ENCODE peak calls at places on chromosomes 16 and 17, in seven cellular contexts. One of them, this sample, is unnamed. For H3K36me3, the result is how much of the 10 kb centered on the place peaks cover.

GRCh38 chr16:85041184-85041928 is 13.8 kb downstream of the KIAA0513 start:
- DNase-seq in HAP-1: no peak
- DNase-seq in BJ: no peak
- DNase-seq in ovary: no peak
- DNase-seq in HCT116: no peak
- DNase-seq in heart right ventricle: no peak
- DNase-seq in tibial artery: no peak
- DNase-seq in this sample: no peak

GRCh38 chr17:80216473-80217456 is 3.4 kb downstream of the SGSH start:
- DNase-seq in HCT116: no peak
- DNase-seq in ovary: peak
- DNase-seq in HAP-1: no peak
- DNase-seq in BJ: no peak
- DNase-seq in tibial artery: no peak
- DNase-seq in heart right ventricle: no peak
- DNase-seq in this sample: no peak

GRCh38 chr16:74035816-74036215 is 260.8 kb upstream of the PSMD7 start:
- DNase-seq in HCT116: peak
- DNase-seq in tibial artery: no peak
- DNase-seq in heart right ventricle: no peak
- DNase-seq in ovary: no peak
- DNase-seq in BJ: no peak
- DNase-seq in HAP-1: peak
- DNase-seq in this sample: no peak

GRCh38 chr16:81553080-81553813 is 108.6 kb downstream of the CMIP start:
- DNase-seq in ovary: no peak
- DNase-seq in tibial artery: no peak
- DNase-seq in heart right ventricle: no peak
- DNase-seq in HCT116: no peak
- DNase-seq in HAP-1: no peak
- DNase-seq in BJ: no peak
- DNase-seq in this sample: no peak

GRCh38 chr17:77189148-77189547 is 48.4 kb downstream of the SEC14L1 start:
- DNase-seq in HCT116: no peak
- DNase-seq in BJ: no peak
- DNase-seq in heart right ventricle: no peak
- DNase-seq in ovary: no peak
- DNase-seq in tibial artery: no peak
- DNase-seq in HAP-1: no peak
- DNase-seq in this sample: no peak

GRCh38 chr16:75138636-75139035 is 9.7 kb upstream of the ZFP1 start:
- DNase-seq in HCT116: no peak
- DNase-seq in HAP-1: no peak
- DNase-seq in heart right ventricle: no peak
- DNase-seq in tibial artery: no peak
- DNase-seq in BJ: no peak
- DNase-seq in ovary: no peak
- DNase-seq in this sample: no peak

GRCh38 chr17:10879110-10879509 is 41.2 kb upstream of the PIRT start:
- DNase-seq in HAP-1: no peak
- DNase-seq in ovary: no peak
- DNase-seq in heart right ventricle: peak
- DNase-seq in BJ: no peak
- DNase-seq in HCT116: no peak
- DNase-seq in tibial artery: no peak
- DNase-seq in this sample: no peak

GRCh38 chr16:75072239-75072947 is 44.2 kb downstream of the LDHD start:
- DNase-seq in HAP-1: no peak
- DNase-seq in heart right ventricle: no peak
- DNase-seq in BJ: no peak
- DNase-seq in HCT116: no peak
- DNase-seq in tibial artery: no peak
- DNase-seq in ovary: no peak
- DNase-seq in this sample: no peak

GRCh38 chr16:15736529-15736928 is 86.5 kb downstream of the NDE1 start:
- DNase-seq in heart right ventricle: no peak
- DNase-seq in ovary: no peak
- DNase-seq in HAP-1: no peak
- DNase-seq in BJ: no peak
- DNase-seq in HCT116: no peak
- DNase-seq in tibial artery: no peak
- DNase-seq in this sample: no peak

GRCh38 chr17:81523139-81524062 is 4.8 kb upstream of the FSCN2 start:
- DNase-seq in tibial artery: peak
- DNase-seq in ovary: no peak
- DNase-seq in HCT116: no peak
- DNase-seq in BJ: no peak
- DNase-seq in heart right ventricle: peak
- DNase-seq in HAP-1: no peak
- DNase-seq in this sample: no peak

GRCh38 chr17:40356906-40357861 is 7.4 kb downstream of the GJD3 start:
- DNase-seq in BJ: no peak
- DNase-seq in heart right ventricle: no peak
- DNase-seq in HCT116: no peak
- DNase-seq in ovary: peak
- DNase-seq in tibial artery: no peak
- DNase-seq in HAP-1: no peak
- DNase-seq in this sample: no peak

GRCh38 chr17:57451126-57451690 is 194.9 kb downstream of the MSI2 start:
- DNase-seq in tibial artery: no peak
- DNase-seq in ovary: no peak
- DNase-seq in HAP-1: no peak
- DNase-seq in heart right ventricle: no peak
- DNase-seq in BJ: no peak
- DNase-seq in HCT116: no peak
- DNase-seq in this sample: no peak

GRCh38 chr17:74461646-74462045 is 4.8 kb upstream of the CD300A start:
- DNase-seq in HCT116: no peak
- DNase-seq in BJ: no peak
- DNase-seq in HAP-1: no peak
- DNase-seq in ovary: no peak
- DNase-seq in tibial artery: no peak
- DNase-seq in heart right ventricle: no peak
- DNase-seq in this sample: no peak

GRCh38 chr16:58026139-58026704 is 668 bp downstream of the MMP15 start:
- DNase-seq in heart right ventricle: peak
- DNase-seq in BJ: no peak
- DNase-seq in HCT116: no peak
- DNase-seq in tibial artery: no peak
- DNase-seq in HAP-1: no peak
- DNase-seq in ovary: peak
- DNase-seq in this sample: no peak

GRCh38 chr16:86597880-86598606 is 19.7 kb downstream of the FOXL1 start:
- DNase-seq in heart right ventricle: no peak
- DNase-seq in HCT116: no peak
- DNase-seq in HAP-1: no peak
- DNase-seq in tibial artery: peak
- DNase-seq in BJ: no peak
- DNase-seq in ovary: no peak
- DNase-seq in this sample: no peak

GRCh38 chr16:65070831-65071230 is 51.0 kb downstream of the CDH11 start:
- DNase-seq in ovary: peak
- DNase-seq in tibial artery: peak
- DNase-seq in heart right ventricle: peak
- DNase-seq in HAP-1: no peak
- DNase-seq in HCT116: no peak
- DNase-seq in BJ: peak
- DNase-seq in this sample: peak

GRCh38 chr16:1470543-1471251 is 4.1 kb downstream of the CLCN7 start:
- DNase-seq in heart right ventricle: peak
- DNase-seq in tibial artery: no peak
- DNase-seq in BJ: no peak
- DNase-seq in ovary: no peak
- DNase-seq in HCT116: no peak
- DNase-seq in HAP-1: no peak
- DNase-seq in this sample: no peak

GRCh38 chr16:8804313-8804712 is 6.7 kb downstream of the PMM2 start:
- DNase-seq in heart right ventricle: no peak
- DNase-seq in HCT116: no peak
- DNase-seq in tibial artery: no peak
- DNase-seq in BJ: no peak
- DNase-seq in HAP-1: no peak
- DNase-seq in ovary: no peak
- DNase-seq in this sample: no peak

GRCh38 chr16:21081329-21081728 is 69.3 kb downstream of the DNAH3 start:
- DNase-seq in heart right ventricle: no peak
- DNase-seq in BJ: no peak
- DNase-seq in tibial artery: no peak
- DNase-seq in HCT116: no peak
- DNase-seq in ovary: no peak
- DNase-seq in HAP-1: no peak
- DNase-seq in this sample: no peak

GRCh38 chr16:4016648-4017047 is 99.6 kb downstream of the ADCY9 start:
- DNase-seq in HCT116: no peak
- DNase-seq in HAP-1: no peak
- DNase-seq in BJ: no peak
- DNase-seq in ovary: no peak
- DNase-seq in heart right ventricle: no peak
- DNase-seq in tibial artery: no peak
- DNase-seq in this sample: no peak

GRCh38 chr16:85475233-85475632 is 137.9 kb upstream of the GSE1 start:
- DNase-seq in tibial artery: no peak
- DNase-seq in heart right ventricle: no peak
- DNase-seq in BJ: no peak
- DNase-seq in ovary: no peak
- DNase-seq in HAP-1: no peak
- DNase-seq in HCT116: no peak
- DNase-seq in this sample: no peak

GRCh38 chr16:50457979-50458461 is 89.2 kb upstream of the BRD7 start:
- DNase-seq in ovary: no peak
- DNase-seq in tibial artery: no peak
- DNase-seq in HAP-1: no peak
- DNase-seq in BJ: no peak
- DNase-seq in HCT116: no peak
- DNase-seq in heart right ventricle: no peak
- DNase-seq in this sample: no peak

GRCh38 chr16:47528431-47528830 is 67.3 kb downstream of the PHKB start:
- DNase-seq in HCT116: no peak
- DNase-seq in ovary: no peak
- DNase-seq in HAP-1: no peak
- DNase-seq in heart right ventricle: no peak
- DNase-seq in BJ: no peak
- DNase-seq in tibial artery: no peak
- DNase-seq in this sample: no peak

GRCh38 chr16:47538472-47538871 is 77.3 kb downstream of the PHKB start:
- DNase-seq in ovary: no peak
- DNase-seq in heart right ventricle: no peak
- DNase-seq in BJ: no peak
- DNase-seq in HAP-1: no peak
- DNase-seq in HCT116: no peak
- DNase-seq in tibial artery: no peak
- DNase-seq in this sample: no peak

DNA sequence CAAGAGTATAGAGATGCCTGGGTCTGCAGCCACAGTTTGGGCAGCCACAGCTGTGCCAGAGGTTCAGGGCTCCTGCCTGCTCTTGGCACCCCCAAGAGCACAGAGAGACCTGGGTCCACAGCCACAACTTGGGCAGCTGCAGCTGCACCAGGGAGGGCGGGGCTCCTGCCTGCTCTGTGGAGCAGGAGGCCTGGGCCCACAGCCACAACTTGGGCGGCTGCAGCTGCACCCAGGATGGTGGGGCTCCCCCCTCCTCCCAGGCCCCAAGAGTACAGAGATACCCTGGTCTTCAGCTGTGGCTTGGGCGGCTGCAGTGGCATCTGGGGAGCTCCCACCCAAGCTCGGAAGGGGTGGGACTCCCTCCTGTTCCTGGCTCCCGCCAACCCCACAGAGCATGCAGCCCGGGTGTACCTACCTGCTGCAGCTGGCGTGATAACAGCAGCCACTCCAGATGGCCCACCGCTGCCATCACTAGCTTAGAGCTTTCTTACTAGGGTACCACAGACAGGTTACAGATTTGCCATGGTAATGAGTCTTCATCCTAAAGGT is 72.7 kb downstream of the PHKB start:
- DNase-seq in BJ: no peak
- DNase-seq in heart right ventricle: no peak
- DNase-seq in ovary: no peak
- DNase-seq in HAP-1: no peak
- DNase-seq in HCT116: no peak
- DNase-seq in tibial artery: no peak
- DNase-seq in this sample: no peak
- H3K36me3 ChIP-seq in BJ: under half
- H3K36me3 ChIP-seq in heart right ventricle: under half
- H3K36me3 ChIP-seq in ovary: under half
- H3K36me3 ChIP-seq in HAP-1: under half
- H3K36me3 ChIP-seq in HCT116: under half
- H3K36me3 ChIP-seq in tibial artery: under half
- H3K36me3 ChIP-seq in this sample: under half

GRCh38 chr16:69709456-69710084 is 16.8 kb downstream of the NQO1 start:
- DNase-seq in HAP-1: peak
- DNase-seq in tibial artery: peak
- DNase-seq in HCT116: peak
- DNase-seq in ovary: no peak
- DNase-seq in heart right ventricle: no peak
- DNase-seq in BJ: peak
- DNase-seq in this sample: peak

GRCh38 chr16:69707920-69708683 is 18.3 kb downstream of the NQO1 start:
- DNase-seq in heart right ventricle: no peak
- DNase-seq in ovary: no peak
- DNase-seq in HCT116: no peak
- DNase-seq in BJ: no peak
- DNase-seq in HAP-1: no peak
- DNase-seq in tibial artery: peak
- DNase-seq in this sample: peak

GRCh38 chr16:69712914-69713581 is 13.3 kb downstream of the NQO1 start:
- DNase-seq in tibial artery: peak
- DNase-seq in ovary: no peak
- DNase-seq in BJ: no peak
- DNase-seq in heart right ventricle: no peak
- DNase-seq in HAP-1: no peak
- DNase-seq in HCT116: no peak
- DNase-seq in this sample: peak

GRCh38 chr16:69711115-69711740 is 15.1 kb downstream of the NQO1 start:
- DNase-seq in BJ: peak
- DNase-seq in HAP-1: no peak
- DNase-seq in HCT116: peak
- DNase-seq in tibial artery: peak
- DNase-seq in ovary: peak
- DNase-seq in heart right ventricle: no peak
- DNase-seq in this sample: peak

GRCh38 chr16:69712277-69712676 is 14.1 kb downstream of the NQO1 start:
- DNase-seq in tibial artery: peak
- DNase-seq in heart right ventricle: no peak
- DNase-seq in HCT116: no peak
- DNase-seq in HAP-1: no peak
- DNase-seq in ovary: no peak
- DNase-seq in BJ: no peak
- DNase-seq in this sample: peak
- H3K36me3 ChIP-seq in tibial artery: half or more
- H3K36me3 ChIP-seq in heart right ventricle: under half
- H3K36me3 ChIP-seq in HCT116: under half
- H3K36me3 ChIP-seq in HAP-1: under half
- H3K36me3 ChIP-seq in ovary: under half
- H3K36me3 ChIP-seq in BJ: under half
- H3K36me3 ChIP-seq in this sample: half or more

GRCh38 chr17:62045517-62045916 is 19.6 kb downstream of the MED13 start:
- DNase-seq in tibial artery: no peak
- DNase-seq in heart right ventricle: no peak
- DNase-seq in BJ: no peak
- DNase-seq in HCT116: no peak
- DNase-seq in ovary: no peak
- DNase-seq in HAP-1: no peak
- DNase-seq in this sample: no peak
- H3K36me3 ChIP-seq in tibial artery: half or more
- H3K36me3 ChIP-seq in heart right ventricle: under half
- H3K36me3 ChIP-seq in BJ: under half
- H3K36me3 ChIP-seq in HCT116: under half
- H3K36me3 ChIP-seq in ovary: under half
- H3K36me3 ChIP-seq in HAP-1: under half
- H3K36me3 ChIP-seq in this sample: under half

GRCh38 chr17:7947651-7948050 is 15.6 kb downstream of the CNTROB start:
- DNase-seq in ovary: no peak
- DNase-seq in heart right ventricle: no peak
- DNase-seq in tibial artery: no peak
- DNase-seq in HAP-1: no peak
- DNase-seq in HCT116: no peak
- DNase-seq in BJ: no peak
- DNase-seq in this sample: no peak
- H3K36me3 ChIP-seq in ovary: under half
- H3K36me3 ChIP-seq in heart right ventricle: half or more
- H3K36me3 ChIP-seq in tibial artery: half or more
- H3K36me3 ChIP-seq in HAP-1: half or more
- H3K36me3 ChIP-seq in HCT116: half or more
- H3K36me3 ChIP-seq in BJ: under half
- H3K36me3 ChIP-seq in this sample: half or more